ENCODE peak calls at places on chromosomes 13 and 19, in seven cellular contexts. C, K, O, H, R, F and L are unnamed samples.

GRCh38 chr13:106753241-106753640 is 185.3 kb upstream of the ARGLU1 start:
- DNase-seq in C (no peak), K (no peak), O (peak; percentile 29), H (peak; percentile 20), R (no peak), F (no peak), L (no peak)

GRCh38 chr13:30346789-30347167 is 39.4 kb upstream of the KATNAL1 start:
- DNase-seq in C (no peak), K (no peak), O (no peak), H (no peak), R (no peak), F (no peak), L (no peak)

GRCh38 chr19:10593820-10594637 is 6.9 kb upstream of the AP1M2 start:
- DNase-seq in C (no peak), K (no peak), O (no peak), H (no peak), R (no peak), F (no peak), L (peak; percentile 58)

GRCh38 chr19:18590273-18591272 is 2.0 kb downstream of the REX1BD start:
- DNase-seq in C (peak; percentile 57), K (peak; percentile 93), O (peak; percentile 99), H (peak; percentile 89), R (peak; percentile 98), F (peak; percentile 93), L (peak; percentile 39)

GRCh38 chr19:44476559-44477408 is 23.5 kb downstream of the ZNF180 start:
- DNase-seq in C (peak; percentile 15), K (no peak), O (peak; percentile 55), H (peak; percentile 30), R (no peak), F (no peak), L (no peak)

GRCh38 chr13:112826565-112826964 is 136.7 kb downstream of the ATP11A start:
- DNase-seq in C (no peak), K (no peak), O (no peak), H (no peak), R (no peak), F (no peak), L (no peak)

GRCh38 chr13:63279136-63279535 is 1863.5 kb upstream of the PCDH20 start:
- DNase-seq in C (no peak), K (no peak), O (no peak), H (no peak), R (no peak), F (no peak), L (no peak)

GRCh38 chr13:28099396-28100148 is 804 bp downstream of the FLT3 start:
- DNase-seq in C (no peak), K (peak; percentile 9), O (no peak), H (no peak), R (no peak), F (no peak), L (no peak)

GRCh38 chr19:19109601-19110000 is 28.7 kb downstream of the TMEM161A start:
- DNase-seq in C (peak; percentile 38), K (no peak), O (no peak), H (peak; percentile 17), R (no peak), F (no peak), L (peak; percentile 33)

GRCh38 chr13:20356437-20356836 is 124.3 kb upstream of the GJB6 start:
- DNase-seq in C (no peak), K (no peak), O (no peak), H (no peak), R (no peak), F (no peak), L (peak; percentile 43)

GRCh38 chr13:28138756-28139470 is 568 bp downstream of the PAN3 start:
- DNase-seq in C (peak; percentile 91), K (peak; percentile 77), O (peak; percentile 96), H (peak; percentile 97), R (peak; percentile 81), F (peak; percentile 44), L (peak; percentile 65)

GRCh38 chr19:19319725-19320361 is 466 bp downstream of the SUGP1 start:
- DNase-seq in C (no peak), K (no peak), O (peak; percentile 13), H (no peak), R (no peak), F (no peak), L (no peak)

GRCh38 chr19:768424-768823 is 17.5 kb downstream of the MISP start:
- DNase-seq in C (peak; percentile 83), K (no peak), O (no peak), H (peak; percentile 94), R (no peak), F (no peak), L (peak; percentile 84)

GRCh38 chr13:100707818-100708740 is 33.5 kb upstream of the TMTC4 start:
- DNase-seq in C (no peak), K (no peak), O (no peak), H (no peak), R (no peak), F (no peak), L (no peak)

GRCh38 chr13:39634956-39635355 is 20.5 kb upstream of the COG6 start:
- DNase-seq in C (no peak), K (no peak), O (no peak), H (no peak), R (no peak), F (no peak), L (no peak)

GRCh38 chr19:16338470-16339360 is 14.1 kb downstream of the KLF2 start:
- DNase-seq in C (peak; percentile 96), K (no peak), O (peak; percentile 42), H (peak; percentile 87), R (no peak), F (no peak), L (no peak)

GRCh38 chr19:55605207-55605636 is 225 bp upstream of the ZNF865 start:
- DNase-seq in C (peak; percentile 96), K (peak; percentile 99), O (peak; percentile 98), H (peak; percentile 98), R (peak; percentile 97), F (peak; percentile 94), L (peak; percentile 90)

GRCh38 chr13:27082325-27082724 is 89.3 kb downstream of the USP12 start:
- DNase-seq in C (no peak), K (no peak), O (no peak), H (no peak), R (no peak), F (no peak), L (no peak)

GRCh38 chr13:27088619-27089018 is 83.0 kb downstream of the USP12 start:
- DNase-seq in C (no peak), K (no peak), O (no peak), H (no peak), R (no peak), F (no peak), L (no peak)

GRCh38 chr13:27083183-27083582 is 88.4 kb downstream of the USP12 start:
- DNase-seq in C (no peak), K (no peak), O (no peak), H (no peak), R (no peak), F (no peak), L (no peak)

GRCh38 chr13:27081893-27082292 is 89.7 kb downstream of the USP12 start:
- DNase-seq in C (no peak), K (no peak), O (no peak), H (no peak), R (no peak), F (no peak), L (no peak)

GRCh38 chr13:27086599-27087265 is 84.9 kb downstream of the USP12 start:
- DNase-seq in C (peak; percentile 40), K (no peak), O (no peak), H (peak; percentile 23), R (no peak), F (no peak), L (no peak)
- H3K27ac ChIP-seq in C (peak overlapping the region; percentile 21), K (no peak overlapping the region), O (no peak overlapping the region), H (no peak overlapping the region), R (no peak overlapping the region), F (no peak overlapping the region), L (no peak overlapping the region)

GRCh38 chr13:81379183-81379582 is 1038.3 kb upstream of the SPRY2 start:
- DNase-seq in C (no peak), K (no peak), O (no peak), H (no peak), R (no peak), F (no peak), L (no peak)
- H3K18ac ChIP-seq in C (no peak overlapping the region), K (no peak overlapping the region), O (no peak overlapping the region), H (no peak overlapping the region), R (no peak overlapping the region), F (no peak overlapping the region), L (no peak overlapping the region)

GRCh38 chr19:35740423-35741215 is 1.6 kb downstream of the IGFLR1 start:
- DNase-seq in C (peak; percentile 93), K (peak; percentile 98), O (peak; percentile 99), H (peak; percentile 99), R (peak; percentile 98), F (peak; percentile 93), L (peak; percentile 99)

GRCh38 chr19:35743640-35744306 is 1.4 kb downstream of the U2AF1L4 start:
- DNase-seq in C (no peak), K (no peak), O (no peak), H (no peak), R (no peak), F (no peak), L (no peak)

GRCh38 chr19:35741216-35741541 is 1.1 kb downstream of the IGFLR1 start:
- DNase-seq in C (no peak), K (no peak), O (no peak), H (no peak), R (no peak), F (no peak), L (no peak)

GRCh38 chr19:35744335-35744687 is 907 bp downstream of the U2AF1L4 start:
- DNase-seq in C (no peak), K (no peak), O (no peak), H (no peak), R (no peak), F (no peak), L (no peak)

GRCh38 chr19:35742121-35742724 is at the start of gene IGFLR1:
- DNase-seq in C (no peak), K (no peak), O (no peak), H (no peak), R (no peak), F (no peak), L (peak; percentile 14)
- H3K9ac ChIP-seq in C (no peak within 1 kb of the TSS), K (no peak within 1 kb of the TSS), O (no peak within 1 kb of the TSS), H (peak within 1 kb of the TSS; percentile 76), R (no peak within 1 kb of the TSS), F (no peak within 1 kb of the TSS), L (no peak within 1 kb of the TSS)

GRCh38 chr19:15289673-15290072 is 42.7 kb downstream of the BRD4 start:
- DNase-seq in C (no peak), K (no peak), O (no peak), H (no peak), R (no peak), F (no peak), L (no peak)
- H3K27ac ChIP-seq in C (no peak overlapping the region), K (no peak overlapping the region), O (no peak overlapping the region), H (no peak overlapping the region), R (no peak overlapping the region), F (no peak overlapping the region), L (no peak overlapping the region)

GRCh38 chr19:38682195-38682867 is 34.9 kb downstream of the ACTN4 start:
- DNase-seq in C (no peak), K (no peak), O (no peak), H (no peak), R (no peak), F (no peak), L (no peak)

GRCh38 chr19:38682872-38683392 is 35.5 kb downstream of the ACTN4 start:
- DNase-seq in C (no peak), K (no peak), O (no peak), H (peak; percentile 17), R (no peak), F (no peak), L (no peak)

GRCh38 chr19:38684862-38685665 is 37.6 kb downstream of the ACTN4 start:
- DNase-seq in C (no peak), K (no peak), O (no peak), H (no peak), R (no peak), F (no peak), L (no peak)

GRCh38 chr19:38684078-38684861 is 36.8 kb downstream of the ACTN4 start:
- DNase-seq in C (peak; percentile 91), K (no peak), O (peak; percentile 45), H (peak; percentile 94), R (peak; percentile 46), F (no peak), L (peak; percentile 73)

GRCh38 chr19:38683393-38684077 is 36.1 kb downstream of the ACTN4 start:
- DNase-seq in C (peak; percentile 85), K (no peak), O (peak; percentile 98), H (peak; percentile 92), R (peak; percentile 96), F (peak; percentile 85), L (peak; percentile 97)
- H3K18ac ChIP-seq in C (peak overlapping the region; percentile 90), K (peak overlapping the region; percentile 60), O (peak overlapping the region; percentile 84), H (peak overlapping the region; percentile 93), R (peak overlapping the region; percentile 97), F (peak overlapping the region; percentile 85), L (peak overlapping the region; percentile 86)